ENCODE peak calls at places on chromosome 20, in ten cellular contexts. P, Z, T, V, J, Y, F, K, R and L are unnamed samples.
A peak's percentile ranks its signal among the peaks of the same experiment; 100 is the strongest.

GRCh38 chr20:10665791-10666190 is 8.0 kb downstream of the JAG1 start:
- DNase-seq in V (no peak), K (peak; percentile 81), R (no peak), Z (no peak), F (no peak), J (no peak), T (no peak), Y (no peak), P (no peak), L (no peak)

GRCh38 chr20:34332262-34332920 is 29.2 kb upstream of the AHCY start:
- DNase-seq in K (no peak), Z (no peak), F (no peak), R (no peak), P (no peak), Y (no peak), J (no peak), T (no peak), V (no peak), L (no peak)

GRCh38 chr20:38590682-38591483 is 9.9 kb downstream of the ADIG start:
- DNase-seq in Y (no peak), R (no peak), F (no peak), Z (no peak), V (no peak), T (no peak), K (no peak), J (no peak), P (peak; percentile 9), L (no peak)

GRCh38 chr20:50609438-50609989 is 81.8 kb downstream of the RIPOR3 start:
- DNase-seq in J (no peak), T (no peak), R (no peak), P (no peak), V (no peak), K (no peak), F (no peak), Z (no peak), Y (no peak), L (no peak)

GRCh38 chr20:25750765-25751696 is 54.4 kb upstream of the ZNF337 start:
- DNase-seq in R (peak; percentile 46), J (peak; percentile 61), T (peak; percentile 83), P (no peak), K (no peak), F (no peak), Z (peak; percentile 16), Y (no peak), V (peak; percentile 59), L (no peak)

GRCh38 chr20:45337367-45338120 is 10.7 kb downstream of the SDC4 start:
- DNase-seq in Z (no peak), T (no peak), Y (peak; percentile 77), P (no peak), F (no peak), R (no peak), J (peak; percentile 78), K (no peak), V (no peak), L (peak; percentile 81)

GRCh38 chr20:5353624-5354496 is 37.1 kb upstream of the PROKR2 start:
- DNase-seq in P (no peak), J (peak; percentile 69), Y (no peak), Z (no peak), K (no peak), R (no peak), V (no peak), T (no peak), F (no peak), L (peak; percentile 70)

GRCh38 chr20:61970357-61970756 is 95.3 kb downstream of the TAF4 start:
- DNase-seq in K (no peak), Z (no peak), T (peak; percentile 27), R (no peak), J (no peak), P (no peak), F (no peak), Y (no peak), V (no peak), L (no peak)

GRCh38 chr20:58708246-58708931 is 15.8 kb downstream of the NPEPL1 start:
- DNase-seq in J (no peak), Y (no peak), P (no peak), K (peak; percentile 2), R (no peak), F (no peak), V (peak; percentile 16), Z (no peak), T (peak; percentile 62), L (no peak)

GRCh38 chr20:51091564-51092195 is 68.8 kb upstream of the KCNG1 start:
- DNase-seq in T (no peak), K (no peak), F (no peak), R (no peak), Y (no peak), Z (no peak), J (no peak), P (no peak), V (no peak), L (no peak)

GRCh38 chr20:37407573-37408002 is 61.6 kb downstream of the SRC start:
- DNase-seq in T (no peak), P (no peak), Z (no peak), F (no peak), K (no peak), R (no peak), V (no peak), J (no peak), Y (no peak), L (no peak)

GRCh38 chr20:63957690-63958441 is 1.6 kb upstream of the UCKL1 start:
- DNase-seq in F (no peak), P (no peak), V (peak; percentile 75), J (peak; percentile 50), Z (no peak), R (no peak), K (no peak), Y (peak; percentile 73), T (peak; percentile 82), L (no peak)

GRCh38 chr20:20546402-20546801 is 166.0 kb downstream of the RALGAPA2 start:
- DNase-seq in Y (peak; percentile 85), K (no peak), Z (no peak), J (no peak), R (peak; percentile 18), F (no peak), T (no peak), P (peak; percentile 25), V (no peak), L (no peak)

GRCh38 chr20:5780233-5781217 is 30.3 kb downstream of the SHLD1 start:
- DNase-seq in V (no peak), K (no peak), Z (no peak), R (no peak), T (no peak), P (no peak), J (peak; percentile 52), F (no peak), Y (no peak), L (no peak)

GRCh38 chr20:4226330-4227084 is 211.1 kb upstream of the RNF24 start:
- DNase-seq in K (no peak), P (no peak), Y (no peak), J (no peak), T (no peak), F (no peak), Z (no peak), V (no peak), R (no peak), L (no peak)

GRCh38 chr20:58393299-58393698 is 4.3 kb downstream of the VAPB start:
- DNase-seq in P (no peak), K (no peak), R (no peak), V (no peak), J (no peak), T (no peak), F (no peak), Y (no peak), Z (no peak), L (peak; percentile 10)

GRCh38 chr20:8118735-8119134 is 13.3 kb upstream of the PLCB1 start:
- DNase-seq in R (no peak), V (no peak), Z (no peak), Y (no peak), P (no peak), F (no peak), K (no peak), T (no peak), J (no peak), L (no peak)

GRCh38 chr20:50277460-50278376 is 87.1 kb downstream of the CEBPB start:
- DNase-seq in Y (no peak), F (no peak), P (no peak), Z (no peak), R (no peak), V (no peak), J (no peak), T (no peak), K (no peak), L (no peak)

GRCh38 chr20:24303393-24303792 is 166.0 kb upstream of the SYNDIG1 start:
- DNase-seq in J (peak; percentile 23), Z (peak; percentile 32), P (no peak), T (no peak), V (no peak), R (no peak), Y (no peak), K (no peak), F (no peak), L (peak; percentile 30)

GRCh38 chr20:3734111-3734843 is 1.8 kb downstream of the HSPA12B start:
- DNase-seq in Z (no peak), K (no peak), J (no peak), T (no peak), V (no peak), R (no peak), Y (no peak), P (no peak), F (no peak), L (no peak)

GRCh38 chr20:1184638-1185315 is at the start of gene TMEM74B:
- DNase-seq in K (no peak), Z (no peak), F (no peak), P (no peak), Y (no peak), R (no peak), J (no peak), T (no peak), V (peak; percentile 27), L (no peak)

GRCh38 chr20:59645761-59646171 is 41.4 kb downstream of the PHACTR3 start:
- DNase-seq in F (no peak), R (no peak), K (no peak), T (no peak), J (peak; percentile 8), Z (peak; percentile 54), V (no peak), P (no peak), Y (peak; percentile 6), L (no peak)

GRCh38 chr20:7744411-7744810 is 195.8 kb downstream of the HAO1 start:
- DNase-seq in K (no peak), J (peak; percentile 39), T (no peak), Z (no peak), Y (no peak), F (no peak), V (no peak), P (no peak), R (no peak), L (peak; percentile 92)

GRCh38 chr20:16241911-16242310 is 331.3 kb downstream of the KIF16B start:
- DNase-seq in P (no peak), J (peak; percentile 68), V (no peak), F (no peak), R (no peak), K (no peak), Y (no peak), Z (no peak), T (no peak), L (no peak)

GRCh38 chr20:39850821-39851330 is 838.2 kb downstream of the MAFB start:
- DNase-seq in Z (no peak), T (no peak), J (no peak), Y (no peak), P (no peak), F (no peak), V (no peak), R (no peak), K (no peak), L (no peak)

GRCh38 chr20:46021361-46022359 is 7.4 kb upstream of the SLC12A5 start:
- DNase-seq in V (peak; percentile 98), J (peak; percentile 61), R (peak; percentile 73), Z (peak; percentile 40), F (peak; percentile 42), T (peak; percentile 78), P (peak; percentile 70), Y (peak; percentile 50), K (no peak), L (peak; percentile 60)